ENCODE peak calls at places on chromosomes 16 and 17, in six cellular contexts. V is breast epithelium; X is adipocyte; Y is pancreas; K is CD4-positive, CD25-positive, alpha-beta regulatory T cell; M is ascending aorta. O is an unnamed sample.
A peak's percentile ranks its signal among the peaks of the same experiment; 100 is the strongest.

GRCh38 chr16:61684566-61684965 is 351.7 kb downstream of the CDH8 start:
- DNase-seq in M (no peak), V (no peak), Y (no peak), K (no peak), X (no peak), O (no peak)

GRCh38 chr17:732788-733720 is 658 bp downstream of the TLCD3A start:
- DNase-seq in M (no peak), X (peak; percentile 71), K (peak; percentile 37), V (no peak), Y (peak; percentile 79), O (peak; percentile 86)

GRCh38 chr17:31738067-31738466 is 121.0 kb downstream of the COPRS start:
- DNase-seq in V (no peak), Y (no peak), M (no peak), X (no peak), K (no peak), O (no peak)

GRCh38 chr17:4519361-4519788 is 20.7 kb downstream of the SPNS2 start:
- DNase-seq in X (no peak), K (no peak), M (no peak), V (peak; percentile 83), Y (peak; percentile 72), O (peak; percentile 82)

GRCh38 chr16:54265558-54266213 is 20.9 kb downstream of the IRX3 start:
- DNase-seq in Y (no peak), K (no peak), V (no peak), M (peak; percentile 11), X (no peak), O (no peak)

GRCh38 chr17:12665263-12666210 is at the start of gene MYOCD:
- DNase-seq in M (peak; percentile 88), Y (peak; percentile 70), V (no peak), K (no peak), X (peak; percentile 71), O (no peak)

GRCh38 chr17:30218689-30219266 is 16.7 kb downstream of the SLC6A4 start:
- DNase-seq in M (no peak), X (no peak), K (no peak), Y (no peak), V (no peak), O (no peak)

GRCh38 chr17:75707096-75707720 is 14.1 kb upstream of the ITGB4 start:
- DNase-seq in X (no peak), V (no peak), Y (no peak), K (no peak), M (no peak), O (no peak)

GRCh38 chr16:88941933-88942909 is 34.8 kb downstream of the CBFA2T3 start:
- DNase-seq in X (peak; percentile 57), K (peak; percentile 29), Y (peak; percentile 86), V (no peak), M (no peak), O (no peak)

GRCh38 chr17:29590261-29590978 is 972 bp upstream of the GIT1 start:
- DNase-seq in K (no peak), M (no peak), V (no peak), Y (peak; percentile 55), X (peak; percentile 61), O (no peak)

GRCh38 chr17:42608692-42609181 is 437 bp downstream of the RETREG3 start:
- DNase-seq in Y (no peak), X (peak; percentile 49), K (peak; percentile 63), M (no peak), V (no peak), O (no peak)

GRCh38 chr17:81345211-81346089 is 49.8 kb upstream of the BAHCC1 start:
- DNase-seq in Y (peak; percentile 91), V (peak; percentile 86), M (peak; percentile 94), K (peak; percentile 52), X (peak; percentile 93), O (peak; percentile 84)

GRCh38 chr16:13835935-13836334 is 84.0 kb upstream of the ERCC4 start:
- DNase-seq in V (no peak), X (no peak), K (no peak), M (no peak), Y (no peak), O (no peak)

DNA sequence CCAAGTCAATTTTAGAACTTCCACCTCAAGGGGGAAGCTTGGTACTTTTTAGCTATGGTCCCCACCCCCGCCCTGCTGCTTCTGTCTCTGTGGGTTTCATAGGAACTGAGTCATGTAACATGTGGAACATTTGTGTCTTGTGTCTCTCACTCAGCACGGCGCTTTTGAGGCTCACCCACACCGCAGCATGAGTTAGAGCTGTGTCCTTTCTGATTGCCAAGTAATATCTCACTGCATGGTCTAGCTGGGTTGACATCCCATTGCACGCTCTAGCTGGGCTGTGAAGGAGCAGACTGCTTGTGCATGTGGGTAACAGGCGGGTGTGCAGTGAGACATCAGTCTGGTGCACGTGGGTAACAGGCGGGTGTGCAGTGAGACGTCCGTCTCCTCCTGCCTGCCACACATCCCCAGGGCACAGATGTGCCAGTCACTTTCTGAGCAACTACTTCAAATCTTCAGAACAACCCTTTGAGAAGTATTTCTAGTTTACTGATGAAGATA is 26.4 kb upstream of the SLC7A5 start:
- DNase-seq in X (peak; percentile 39), Y (no peak), M (no peak), K (peak; percentile 89), V (no peak), O (no peak)
- H3K4me3 ChIP-seq in X (no peak overlapping the region), Y (no peak overlapping the region), M (no peak overlapping the region), K (no peak overlapping the region), V (no peak overlapping the region), O (no peak overlapping the region)

GRCh38 chr17:58275417-58275816 is 5.3 kb downstream of the MPO start:
- DNase-seq in Y (peak; percentile 41), M (no peak), X (no peak), V (no peak), K (no peak), O (no peak)
- H3K4me1 ChIP-seq in Y (peaks cover 3% of the 10 kb centered on the region), M (no peaks in the 10 kb centered on the region), X (peaks cover 5% of the 10 kb centered on the region), V (peaks cover 6% of the 10 kb centered on the region), K (peaks cover 4% of the 10 kb centered on the region), O (peaks cover 34% of the 10 kb centered on the region)

GRCh38 chr16:2196162-2196980 is at the start of gene CASKIN1:
- DNase-seq in Y (no peak), X (peak; percentile 66), V (no peak), K (no peak), M (no peak), O (no peak)
- H3K4me3 ChIP-seq in Y (peak within 1 kb of the TSS; percentile 44), X (no peak within 1 kb of the TSS), V (peak within 1 kb of the TSS; percentile 85), K (no peak within 1 kb of the TSS), M (peak within 1 kb of the TSS; percentile 66), O (peak within 1 kb of the TSS; percentile 19)

GRCh38 chr16:24989417-24989978 is 25.7 kb downstream of the ARHGAP17 start:
- DNase-seq in K (no peak), Y (no peak), M (no peak), X (peak; percentile 29), V (no peak), O (no peak)

GRCh38 chr16:24990803-24991202 is 24.4 kb downstream of the ARHGAP17 start:
- DNase-seq in Y (no peak), K (no peak), X (no peak), M (peak; percentile 15), V (no peak), O (no peak)

GRCh38 chr16:24988593-24989338 is 26.4 kb downstream of the ARHGAP17 start:
- DNase-seq in M (peak; percentile 67), K (peak; percentile 17), X (peak; percentile 84), Y (no peak), V (no peak), O (peak; percentile 42)

GRCh38 chr16:24992696-24993095 is 22.5 kb downstream of the ARHGAP17 start:
- DNase-seq in K (no peak), X (no peak), V (no peak), Y (no peak), M (no peak), O (no peak)

GRCh38 chr16:24991349-24991748 is 23.8 kb downstream of the ARHGAP17 start:
- DNase-seq in M (peak; percentile 19), V (no peak), X (no peak), K (no peak), Y (no peak), O (no peak)
- H3K4me1 ChIP-seq in M (peaks cover 76% of the 10 kb centered on the region), V (peaks cover 3% of the 10 kb centered on the region), X (peaks cover 78% of the 10 kb centered on the region), K (peaks cover 29% of the 10 kb centered on the region), Y (peaks cover 53% of the 10 kb centered on the region), O (peaks cover 50% of the 10 kb centered on the region)

GRCh38 chr16:84732674-84733352 is 33.0 kb downstream of the USP10 start:
- DNase-seq in V (no peak), Y (no peak), M (no peak), K (no peak), X (no peak), O (no peak)
- H3K4me3 ChIP-seq in V (no peak overlapping the region), Y (no peak overlapping the region), M (no peak overlapping the region), K (no peak overlapping the region), X (no peak overlapping the region), O (no peak overlapping the region)

DNA sequence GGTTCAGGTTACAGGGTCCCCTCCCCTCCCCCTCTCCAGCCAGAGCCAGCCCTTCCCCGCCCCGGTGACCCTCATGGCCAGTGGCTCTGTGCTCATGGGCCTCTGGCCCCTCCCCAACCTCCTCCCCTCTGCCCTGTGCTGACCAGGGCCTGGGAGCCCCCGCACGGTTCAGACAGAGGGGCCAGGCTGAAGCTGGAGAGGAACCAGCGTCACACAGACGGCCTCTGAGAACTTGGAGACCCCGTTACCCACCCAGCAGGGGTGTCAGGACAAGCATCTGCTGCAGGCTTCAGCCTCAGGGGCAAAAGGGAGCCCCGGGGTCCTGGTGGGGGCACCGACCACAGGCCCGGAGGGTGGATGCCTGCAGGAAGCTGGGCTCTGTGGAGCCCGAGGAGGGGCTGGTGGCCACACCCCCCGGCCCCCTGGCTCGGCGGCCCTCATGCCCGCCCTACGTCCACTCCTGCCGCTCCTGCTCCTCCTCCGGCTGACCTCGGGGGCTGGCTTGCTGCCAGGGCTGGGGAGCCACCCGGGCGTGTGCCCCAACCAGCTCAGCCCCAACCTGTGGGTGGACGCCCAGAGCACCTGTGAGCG is at the start of gene WFIKKN1:
- DNase-seq in X (no peak), K (no peak), Y (peak; percentile 83), V (no peak), M (no peak), O (peak; percentile 88)
- H3K4me1 ChIP-seq in X (peaks cover 22% of the 10 kb centered on the region), K (peaks cover 16% of the 10 kb centered on the region), Y (peaks cover 5% of the 10 kb centered on the region), V (peaks cover 8% of the 10 kb centered on the region), M (peaks cover 14% of the 10 kb centered on the region), O (peaks cover 15% of the 10 kb centered on the region)

DNA sequence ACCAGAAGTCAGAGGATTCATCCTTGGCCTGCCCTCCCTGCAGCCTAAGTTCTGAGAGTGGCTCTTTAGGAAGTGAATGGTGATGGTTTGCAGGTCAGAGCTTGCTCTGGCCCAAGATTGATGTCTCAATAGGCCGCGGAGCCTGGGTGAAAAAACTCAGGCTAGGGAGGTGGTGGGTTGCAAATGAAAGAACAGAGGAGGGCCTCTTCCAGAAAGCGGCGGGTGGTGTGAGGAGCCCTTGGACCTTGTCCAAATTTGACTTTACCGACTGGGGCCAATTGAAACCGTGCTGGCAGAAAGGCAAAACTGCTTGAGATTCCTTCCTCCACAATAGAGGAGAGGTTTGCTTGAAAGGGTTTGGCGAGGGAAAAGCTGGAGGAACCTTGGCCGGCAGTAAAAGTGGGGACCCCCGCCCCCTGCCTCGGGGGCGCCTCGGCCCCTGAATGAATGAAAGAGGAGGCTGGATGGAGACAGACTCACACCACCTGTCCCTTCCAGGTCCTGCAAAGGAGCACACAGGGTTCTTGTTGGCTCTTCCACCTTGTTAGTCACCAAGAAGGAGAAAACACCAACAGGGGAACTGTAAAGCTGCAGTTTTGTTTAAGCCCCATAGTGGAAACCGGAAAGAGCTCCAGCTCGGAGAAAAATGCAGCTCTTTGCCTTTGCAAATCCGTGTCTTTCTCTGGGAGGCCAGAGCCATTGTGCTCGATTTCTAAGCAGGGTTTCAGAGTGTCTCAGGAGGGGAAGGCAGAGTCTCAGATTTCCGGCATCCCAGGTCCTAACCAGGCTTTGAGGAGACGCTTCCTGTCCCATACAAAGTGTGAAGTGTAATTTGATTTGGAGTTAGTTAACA is 331.4 kb downstream of the SEC14L1 start:
- DNase-seq in Y (no peak), K (peak; percentile 55), X (peak; percentile 91), M (no peak), V (peak; percentile 72), O (peak; percentile 45)
- H3K4me3 ChIP-seq in Y (no peak overlapping the region), K (peak overlapping the region; percentile 74), X (peak overlapping the region; percentile 53), M (peak overlapping the region; percentile 25), V (peak overlapping the region; percentile 45), O (no peak overlapping the region)

O was measured in left lung.